ENCODE peak calls at places on chromosome 10, in nine cellular contexts. One of them, this sample, is unnamed.

GRCh38 chr10:47176903-47177860 is 122.8 kb upstream of the GDF10 start:
- DNase-seq in progenitor cell of endocrine pancreas: no peak
- DNase-seq in left lung: no peak
- DNase-seq in Calu3: no peak
- DNase-seq in CD8-positive, alpha-beta T cell: no peak
- DNase-seq in psoas muscle: no peak
- DNase-seq in fibroblast of pulmonary artery: no peak
- DNase-seq in endothelial cell: no peak
- DNase-seq in heart left ventricle: no peak
- DNase-seq in this sample: no peak

GRCh38 chr10:75211007-75211735 is 575 bp downstream of the VDAC2 start:
- DNase-seq in progenitor cell of endocrine pancreas: no peak
- DNase-seq in left lung: no peak
- DNase-seq in Calu3: peak
- DNase-seq in CD8-positive, alpha-beta T cell: no peak
- DNase-seq in psoas muscle: no peak
- DNase-seq in fibroblast of pulmonary artery: peak
- DNase-seq in endothelial cell: no peak
- DNase-seq in heart left ventricle: peak
- DNase-seq in this sample: no peak

GRCh38 chr10:4686644-4686996 is 139.4 kb upstream of the AKR1E2 start:
- DNase-seq in progenitor cell of endocrine pancreas: no peak
- DNase-seq in left lung: no peak
- DNase-seq in Calu3: peak
- DNase-seq in CD8-positive, alpha-beta T cell: no peak
- DNase-seq in psoas muscle: no peak
- DNase-seq in fibroblast of pulmonary artery: peak
- DNase-seq in endothelial cell: no peak
- DNase-seq in heart left ventricle: no peak
- DNase-seq in this sample: no peak

GRCh38 chr10:6052247-6053221 is 9.6 kb downstream of the IL2RA start:
- DNase-seq in progenitor cell of endocrine pancreas: no peak
- DNase-seq in left lung: no peak
- DNase-seq in Calu3: peak
- DNase-seq in CD8-positive, alpha-beta T cell: peak
- DNase-seq in psoas muscle: no peak
- DNase-seq in fibroblast of pulmonary artery: no peak
- DNase-seq in endothelial cell: no peak
- DNase-seq in heart left ventricle: no peak
- DNase-seq in this sample: no peak

GRCh38 chr10:86960863-86961434 is 2.5 kb downstream of the SNCG start:
- DNase-seq in progenitor cell of endocrine pancreas: no peak
- DNase-seq in left lung: no peak
- DNase-seq in Calu3: no peak
- DNase-seq in CD8-positive, alpha-beta T cell: no peak
- DNase-seq in psoas muscle: no peak
- DNase-seq in fibroblast of pulmonary artery: no peak
- DNase-seq in endothelial cell: no peak
- DNase-seq in heart left ventricle: peak
- DNase-seq in this sample: peak

GRCh38 chr10:131831561-131831960 is 69.2 kb upstream of the PPP2R2D start:
- DNase-seq in progenitor cell of endocrine pancreas: no peak
- DNase-seq in left lung: peak
- DNase-seq in Calu3: no peak
- DNase-seq in CD8-positive, alpha-beta T cell: no peak
- DNase-seq in psoas muscle: no peak
- DNase-seq in fibroblast of pulmonary artery: no peak
- DNase-seq in endothelial cell: no peak
- DNase-seq in heart left ventricle: no peak
- DNase-seq in this sample: peak

GRCh38 chr10:107166378-107166777 is 1.9 kb upstream of the SORCS1 start:
- DNase-seq in progenitor cell of endocrine pancreas: no peak
- DNase-seq in left lung: no peak
- DNase-seq in Calu3: no peak
- DNase-seq in CD8-positive, alpha-beta T cell: no peak
- DNase-seq in psoas muscle: no peak
- DNase-seq in fibroblast of pulmonary artery: no peak
- DNase-seq in endothelial cell: no peak
- DNase-seq in heart left ventricle: no peak
- DNase-seq in this sample: no peak

GRCh38 chr10:104104926-104105325 is 17.0 kb upstream of the SFR1 start:
- DNase-seq in progenitor cell of endocrine pancreas: no peak
- DNase-seq in left lung: no peak
- DNase-seq in Calu3: no peak
- DNase-seq in CD8-positive, alpha-beta T cell: no peak
- DNase-seq in psoas muscle: no peak
- DNase-seq in fibroblast of pulmonary artery: no peak
- DNase-seq in endothelial cell: no peak
- DNase-seq in heart left ventricle: no peak
- DNase-seq in this sample: no peak

GRCh38 chr10:15245530-15245929 is 77.0 kb upstream of the NMT2 start:
- DNase-seq in progenitor cell of endocrine pancreas: no peak
- DNase-seq in left lung: no peak
- DNase-seq in Calu3: no peak
- DNase-seq in CD8-positive, alpha-beta T cell: no peak
- DNase-seq in psoas muscle: no peak
- DNase-seq in fibroblast of pulmonary artery: no peak
- DNase-seq in endothelial cell: peak
- DNase-seq in heart left ventricle: no peak
- DNase-seq in this sample: no peak

GRCh38 chr10:22710139-22710745 is 4.1 kb downstream of the PIP4K2A start:
- DNase-seq in progenitor cell of endocrine pancreas: no peak
- DNase-seq in left lung: no peak
- DNase-seq in Calu3: no peak
- DNase-seq in CD8-positive, alpha-beta T cell: no peak
- DNase-seq in psoas muscle: no peak
- DNase-seq in fibroblast of pulmonary artery: no peak
- DNase-seq in endothelial cell: no peak
- DNase-seq in heart left ventricle: no peak
- DNase-seq in this sample: no peak

GRCh38 chr10:112565434-112566053 is 118.5 kb downstream of the VTI1A start:
- DNase-seq in progenitor cell of endocrine pancreas: peak
- DNase-seq in left lung: no peak
- DNase-seq in Calu3: peak
- DNase-seq in CD8-positive, alpha-beta T cell: no peak
- DNase-seq in psoas muscle: no peak
- DNase-seq in fibroblast of pulmonary artery: peak
- DNase-seq in endothelial cell: peak
- DNase-seq in heart left ventricle: no peak
- DNase-seq in this sample: no peak

GRCh38 chr10:4807803-4808507 is 18.1 kb upstream of the AKR1E2 start:
- DNase-seq in progenitor cell of endocrine pancreas: no peak
- DNase-seq in left lung: no peak
- DNase-seq in Calu3: no peak
- DNase-seq in CD8-positive, alpha-beta T cell: no peak
- DNase-seq in psoas muscle: no peak
- DNase-seq in fibroblast of pulmonary artery: peak
- DNase-seq in endothelial cell: no peak
- DNase-seq in heart left ventricle: no peak
- DNase-seq in this sample: no peak

GRCh38 chr10:88949051-88949450 is 3.5 kb downstream of the ACTA2 start:
- DNase-seq in progenitor cell of endocrine pancreas: no peak
- DNase-seq in left lung: no peak
- DNase-seq in Calu3: no peak
- DNase-seq in CD8-positive, alpha-beta T cell: no peak
- DNase-seq in psoas muscle: no peak
- DNase-seq in fibroblast of pulmonary artery: no peak
- DNase-seq in endothelial cell: no peak
- DNase-seq in heart left ventricle: no peak
- DNase-seq in this sample: no peak

GRCh38 chr10:130221456-130222375 is 85.5 kb downstream of the GLRX3 start:
- DNase-seq in progenitor cell of endocrine pancreas: no peak
- DNase-seq in left lung: no peak
- DNase-seq in Calu3: no peak
- DNase-seq in CD8-positive, alpha-beta T cell: no peak
- DNase-seq in psoas muscle: no peak
- DNase-seq in fibroblast of pulmonary artery: no peak
- DNase-seq in endothelial cell: no peak
- DNase-seq in heart left ventricle: no peak
- DNase-seq in this sample: peak

GRCh38 chr10:125102216-125102615 is 58.1 kb downstream of the CTBP2 start:
- DNase-seq in progenitor cell of endocrine pancreas: no peak
- DNase-seq in left lung: peak
- DNase-seq in Calu3: peak
- DNase-seq in CD8-positive, alpha-beta T cell: no peak
- DNase-seq in psoas muscle: no peak
- DNase-seq in fibroblast of pulmonary artery: peak
- DNase-seq in endothelial cell: no peak
- DNase-seq in heart left ventricle: no peak
- DNase-seq in this sample: no peak

GRCh38 chr10:21171197-21171935 is 274.3 kb upstream of the NEBL start:
- DNase-seq in progenitor cell of endocrine pancreas: no peak
- DNase-seq in left lung: no peak
- DNase-seq in Calu3: no peak
- DNase-seq in CD8-positive, alpha-beta T cell: no peak
- DNase-seq in psoas muscle: no peak
- DNase-seq in fibroblast of pulmonary artery: no peak
- DNase-seq in endothelial cell: no peak
- DNase-seq in heart left ventricle: no peak
- DNase-seq in this sample: no peak

GRCh38 chr10:114077815-114078219 is 34.2 kb downstream of the ADRB1 start:
- DNase-seq in progenitor cell of endocrine pancreas: no peak
- DNase-seq in left lung: no peak
- DNase-seq in Calu3: no peak
- DNase-seq in CD8-positive, alpha-beta T cell: no peak
- DNase-seq in psoas muscle: no peak
- DNase-seq in fibroblast of pulmonary artery: no peak
- DNase-seq in endothelial cell: no peak
- DNase-seq in heart left ventricle: no peak
- DNase-seq in this sample: no peak
- TF ChIP-seq CTCF in progenitor cell of endocrine pancreas: no peak
- TF ChIP-seq CTCF in left lung: no peak
- TF ChIP-seq CTCF in Calu3: no peak
- TF ChIP-seq CTCF in CD8-positive, alpha-beta T cell: no peak
- TF ChIP-seq CTCF in psoas muscle: no peak
- TF ChIP-seq CTCF in fibroblast of pulmonary artery: no peak
- TF ChIP-seq CTCF in endothelial cell: no peak
- TF ChIP-seq CTCF in heart left ventricle: peak
- TF ChIP-seq CTCF in this sample: no peak

GRCh38 chr10:3452683-3453388 is 280.3 kb upstream of the PITRM1 start:
- DNase-seq in progenitor cell of endocrine pancreas: no peak
- DNase-seq in left lung: no peak
- DNase-seq in Calu3: no peak
- DNase-seq in CD8-positive, alpha-beta T cell: no peak
- DNase-seq in psoas muscle: no peak
- DNase-seq in fibroblast of pulmonary artery: peak
- DNase-seq in endothelial cell: no peak
- DNase-seq in heart left ventricle: no peak
- DNase-seq in this sample: no peak
- TF ChIP-seq CTCF in progenitor cell of endocrine pancreas: no peak
- TF ChIP-seq CTCF in left lung: no peak
- TF ChIP-seq CTCF in Calu3: no peak
- TF ChIP-seq CTCF in CD8-positive, alpha-beta T cell: no peak
- TF ChIP-seq CTCF in psoas muscle: no peak
- TF ChIP-seq CTCF in fibroblast of pulmonary artery: no peak
- TF ChIP-seq CTCF in endothelial cell: no peak
- TF ChIP-seq CTCF in heart left ventricle: no peak
- TF ChIP-seq CTCF in this sample: no peak

GRCh38 chr10:73495226-73495883 is 469 bp downstream of the PPP3CB start:
- DNase-seq in progenitor cell of endocrine pancreas: peak
- DNase-seq in left lung: peak
- DNase-seq in Calu3: peak
- DNase-seq in CD8-positive, alpha-beta T cell: peak
- DNase-seq in psoas muscle: peak
- DNase-seq in fibroblast of pulmonary artery: peak
- DNase-seq in endothelial cell: peak
- DNase-seq in heart left ventricle: peak
- DNase-seq in this sample: peak
- TF ChIP-seq CTCF in progenitor cell of endocrine pancreas: no peak
- TF ChIP-seq CTCF in left lung: no peak
- TF ChIP-seq CTCF in Calu3: no peak
- TF ChIP-seq CTCF in CD8-positive, alpha-beta T cell: no peak
- TF ChIP-seq CTCF in psoas muscle: no peak
- TF ChIP-seq CTCF in fibroblast of pulmonary artery: no peak
- TF ChIP-seq CTCF in endothelial cell: no peak
- TF ChIP-seq CTCF in heart left ventricle: no peak
- TF ChIP-seq CTCF in this sample: no peak

DNA sequence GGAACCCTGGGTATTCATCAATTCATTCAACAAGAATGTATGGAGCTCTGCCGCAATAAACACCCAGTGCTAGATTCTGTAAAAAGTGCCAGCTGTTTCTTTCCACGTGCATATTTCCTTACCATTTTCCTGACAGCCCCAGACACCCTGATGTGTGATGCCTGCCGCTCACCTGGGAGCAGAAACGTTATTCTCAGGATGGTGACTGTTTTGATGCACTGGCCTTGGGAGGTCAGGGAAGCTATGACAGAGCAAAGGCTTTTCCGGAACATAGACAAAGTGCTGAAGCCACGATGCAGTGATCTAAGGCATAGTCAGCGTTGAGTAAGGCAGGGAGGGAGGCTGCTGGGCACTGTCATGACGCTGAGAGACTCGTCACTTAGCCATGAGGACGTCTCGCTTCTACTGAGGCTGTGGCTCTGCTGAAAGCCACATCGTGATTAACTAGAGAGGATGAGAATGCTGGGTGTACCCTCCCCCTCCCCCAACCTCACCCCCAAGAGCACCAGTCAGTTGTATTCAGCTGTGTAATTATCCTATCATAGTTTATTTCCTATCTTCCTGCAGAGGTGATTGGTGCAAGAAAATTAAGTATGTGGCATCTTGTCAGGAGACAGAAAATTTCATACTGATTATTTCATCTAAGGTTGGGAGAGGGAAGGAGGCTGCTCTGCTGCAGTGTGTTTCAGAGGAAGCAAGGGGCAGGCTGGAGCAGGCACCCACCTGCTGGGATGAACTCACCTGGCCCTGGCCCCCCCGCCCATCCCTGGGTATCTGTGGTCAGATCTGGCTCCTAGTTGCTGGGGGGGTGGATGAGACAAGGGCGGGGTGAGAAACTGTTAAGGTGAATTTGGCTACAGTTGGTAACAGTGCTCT is 48.8 kb upstream of the SMNDC1 start:
- DNase-seq in progenitor cell of endocrine pancreas: no peak
- DNase-seq in left lung: no peak
- DNase-seq in Calu3: no peak
- DNase-seq in CD8-positive, alpha-beta T cell: no peak
- DNase-seq in psoas muscle: no peak
- DNase-seq in fibroblast of pulmonary artery: peak
- DNase-seq in endothelial cell: no peak
- DNase-seq in heart left ventricle: no peak
- DNase-seq in this sample: peak
- TF ChIP-seq CTCF in progenitor cell of endocrine pancreas: no peak
- TF ChIP-seq CTCF in left lung: no peak
- TF ChIP-seq CTCF in Calu3: no peak
- TF ChIP-seq CTCF in CD8-positive, alpha-beta T cell: no peak
- TF ChIP-seq CTCF in psoas muscle: no peak
- TF ChIP-seq CTCF in fibroblast of pulmonary artery: peak
- TF ChIP-seq CTCF in endothelial cell: no peak
- TF ChIP-seq CTCF in heart left ventricle: no peak
- TF ChIP-seq CTCF in this sample: no peak

This sample was measured in CD14-positive monocyte.